ENCODE peak calls at places on chromosomes 16 and 17, in six cellular contexts. I is IMR-90, Y is GM23248, B is aorta, Z is A549, J is GM23338. S is an unnamed sample.

GRCh38 chr16:70551788-70552187 is 28.2 kb downstream of the SF3B3 start:
- DNase-seq in I (peak; percentile 55), Y (no peak), B (no peak), Z (no peak), J (no peak), S (no peak)

GRCh38 chr17:7997186-7997585 is 5.2 kb upstream of the GUCY2D start:
- DNase-seq in I (peak; percentile 36), Y (peak; percentile 61), B (no peak), Z (peak; percentile 67), J (peak; percentile 90), S (peak; percentile 24)

GRCh38 chr17:72334205-72334604 is 213.4 kb downstream of the SOX9 start:
- DNase-seq in I (peak; percentile 89), Y (peak; percentile 92), B (no peak), Z (peak; percentile 22), J (no peak), S (no peak)

GRCh38 chr17:58282442-58282841 is 1.7 kb upstream of the MPO start:
- DNase-seq in I (no peak), Y (no peak), B (no peak), Z (no peak), J (no peak), S (no peak)

GRCh38 chr17:17792551-17793377 is 44.0 kb downstream of the SREBF1 start:
- DNase-seq in I (peak; percentile 73), Y (peak; percentile 53), B (no peak), Z (no peak), J (peak; percentile 69), S (no peak)

GRCh38 chr16:12062343-12063003 is 85.9 kb downstream of the SNX29 start:
- DNase-seq in I (peak; percentile 72), Y (peak; percentile 99), B (peak; percentile 95), Z (no peak), J (no peak), S (no peak)

GRCh38 chr17:57271821-57272220 is 15.5 kb downstream of the MSI2 start:
- DNase-seq in I (no peak), Y (no peak), B (no peak), Z (no peak), J (no peak), S (no peak)

GRCh38 chr17:40450175-40450574 is 6.9 kb downstream of the IGFBP4 start:
- DNase-seq in I (peak; percentile 45), Y (peak; percentile 68), B (no peak), Z (peak; percentile 87), J (peak; percentile 85), S (peak; percentile 74)

GRCh38 chr17:81200695-81201580 is 21.8 kb downstream of the CEP131 start:
- DNase-seq in I (peak; percentile 72), Y (peak; percentile 79), B (peak; percentile 69), Z (peak; percentile 81), J (peak; percentile 73), S (peak; percentile 79)

GRCh38 chr16:11097094-11097781 is 152.9 kb downstream of the CLEC16A start:
- DNase-seq in I (no peak), Y (no peak), B (no peak), Z (no peak), J (no peak), S (no peak)

GRCh38 chr17:31488264-31488981 is 96.9 kb downstream of the RAB11FIP4 start:
- DNase-seq in I (no peak), Y (no peak), B (no peak), Z (no peak), J (peak; percentile 61), S (no peak)

GRCh38 chr16:12497558-12497957 is 306.1 kb downstream of the CPPED1 start:
- DNase-seq in I (no peak), Y (no peak), B (peak; percentile 2), Z (no peak), J (no peak), S (no peak)

GRCh38 chr17:56629450-56630187 is 36.1 kb downstream of the NOG start:
- DNase-seq in I (peak; percentile 37), Y (peak; percentile 59), B (no peak), Z (peak; percentile 45), J (peak; percentile 83), S (peak; percentile 49)

GRCh38 chr17:49848019-49848473 is at the start of gene TAC4:
- DNase-seq in I (no peak), Y (no peak), B (peak; percentile 28), Z (no peak), J (peak; percentile 49), S (peak; percentile 87)

GRCh38 chr16:15502041-15502725 is 67.8 kb downstream of the BMERB1 start:
- DNase-seq in I (peak; percentile 96), Y (peak; percentile 95), B (peak; percentile 53), Z (peak; percentile 95), J (peak; percentile 26), S (no peak)

GRCh38 chr17:66191607-66192377 is at the start of gene CEP112:
- DNase-seq in I (peak; percentile 53), Y (peak; percentile 80), B (peak; percentile 85), Z (peak; percentile 79), J (peak; percentile 96), S (peak; percentile 90)

GRCh38 chr17:7884581-7885356 is 3.8 kb upstream of the CHD3 start:
- DNase-seq in I (no peak), Y (peak; percentile 43), B (no peak), Z (no peak), J (peak; percentile 24), S (no peak)

GRCh38 chr16:50884066-50884860 is 142.4 kb downstream of the CYLD start:
- DNase-seq in I (no peak), Y (no peak), B (no peak), Z (peak; percentile 14), J (peak; percentile 77), S (peak; percentile 45)

GRCh38 chr17:8158267-8159031 is 4.3 kb downstream of the VAMP2 start:
- DNase-seq in I (peak; percentile 87), Y (peak; percentile 92), B (peak; percentile 95), Z (peak; percentile 95), J (peak; percentile 96), S (peak; percentile 80)

GRCh38 chr17:63419949-63420867 is 25.9 kb downstream of the CYB561 start:
- DNase-seq in I (no peak), Y (no peak), B (no peak), Z (no peak), J (no peak), S (no peak)

GRCh38 chr17:39553326-39553945 is 54.3 kb downstream of the NEUROD2 start:
- DNase-seq in I (peak; percentile 60), Y (peak; percentile 84), B (no peak), Z (no peak), J (no peak), S (no peak)

GRCh38 chr16:17343028-17343427 is 127.7 kb downstream of the XYLT1 start:
- DNase-seq in I (no peak), Y (no peak), B (no peak), Z (no peak), J (no peak), S (no peak)

GRCh38 chr16:4846901-4847773 is at the start of the genes GLYR1 and UBN1:
- DNase-seq in I (peak; percentile 95), Y (peak; percentile 100), B (peak; percentile 100), Z (peak; percentile 97), J (peak; percentile 99), S (peak; percentile 97)

GRCh38 chr16:4852221-4852872 is 5.1 kb downstream of the UBN1 start:
- DNase-seq in I (peak; percentile 16), Y (peak; percentile 73), B (no peak), Z (peak; percentile 27), J (no peak), S (no peak)

GRCh38 chr16:4847774-4848587 is 700 bp downstream of the UBN1 start:
- DNase-seq in I (peak; percentile 64), Y (peak; percentile 80), B (peak; percentile 66), Z (peak; percentile 45), J (peak; percentile 55), S (peak; percentile 48)

GRCh38 chr16:4846503-4846900 is 586 bp downstream of the GLYR1 start:
- DNase-seq in I (peak; percentile 55), Y (peak; percentile 87), B (peak; percentile 73), Z (peak; percentile 46), J (peak; percentile 53), S (peak; percentile 52)

DNA sequence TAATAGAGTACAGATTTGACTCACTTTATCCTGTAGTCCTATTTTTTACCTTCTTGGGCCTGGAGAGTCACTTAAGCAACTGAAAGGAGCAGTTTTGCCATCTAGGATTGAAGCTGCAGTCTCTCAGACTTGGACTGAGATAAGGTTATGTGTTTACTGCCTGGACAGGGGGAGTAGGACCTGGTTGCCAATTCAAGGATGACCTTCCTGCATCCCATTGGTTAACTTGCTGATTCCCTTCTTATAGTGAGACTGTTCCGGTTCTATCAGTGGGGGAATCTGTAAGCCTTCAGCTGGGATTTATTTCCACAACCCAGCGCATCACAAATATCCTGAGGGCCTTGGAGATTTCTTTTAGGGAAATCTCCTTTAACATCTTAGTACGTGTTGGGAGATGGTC is 2.9 kb downstream of the UBN1 start:
- DNase-seq in I (peak; percentile 6), Y (peak; percentile 27), B (no peak), Z (no peak), J (no peak), S (no peak)
- H3K4me1 ChIP-seq in I (peaks cover 11% of the 10 kb centered on the region), Y (peaks cover 47% of the 10 kb centered on the region), B (no peaks in the 10 kb centered on the region), Z (peaks cover 50% of the 10 kb centered on the region), J (peaks cover 11% of the 10 kb centered on the region), S (peaks cover 15% of the 10 kb centered on the region)

DNA sequence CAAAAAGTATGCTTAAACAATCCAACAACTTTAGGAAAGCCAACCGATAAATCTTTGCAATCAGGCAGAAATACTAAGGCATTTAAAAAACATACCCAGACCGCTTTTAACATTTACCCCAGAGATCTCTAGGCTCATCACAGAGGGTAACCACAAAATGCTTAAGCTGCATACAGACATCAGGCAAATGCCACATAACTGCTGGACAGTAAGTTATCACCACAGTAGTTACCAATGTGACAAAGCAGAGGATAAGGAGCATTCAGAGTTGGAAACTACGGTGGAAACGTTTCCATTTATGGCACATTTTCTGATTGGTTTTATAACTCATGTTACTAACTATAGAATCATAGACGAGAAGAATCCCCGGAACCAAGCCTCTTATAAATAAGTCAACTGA is 77.5 kb downstream of the KANSL1 start:
- DNase-seq in I (peak; percentile 18), Y (peak; percentile 18), B (no peak), Z (no peak), J (no peak), S (no peak)
- H3K4me1 ChIP-seq in I (peaks cover 8% of the 10 kb centered on the region), Y (peaks cover 6% of the 10 kb centered on the region), B (peaks cover 10% of the 10 kb centered on the region), Z (peaks cover 21% of the 10 kb centered on the region), J (peaks cover 76% of the 10 kb centered on the region), S (peaks cover 7% of the 10 kb centered on the region)

GRCh38 chr17:2366747-2367494 is 29.6 kb downstream of the SGSM2 start:
- DNase-seq in I (no peak), Y (no peak), B (no peak), Z (peak; percentile 44), J (peak; percentile 74), S (no peak)
- H3K4me1 ChIP-seq in I (no peaks in the 10 kb centered on the region), Y (no peaks in the 10 kb centered on the region), B (no peaks in the 10 kb centered on the region), Z (no peaks in the 10 kb centered on the region), J (no peaks in the 10 kb centered on the region), S (no peaks in the 10 kb centered on the region)

DNA sequence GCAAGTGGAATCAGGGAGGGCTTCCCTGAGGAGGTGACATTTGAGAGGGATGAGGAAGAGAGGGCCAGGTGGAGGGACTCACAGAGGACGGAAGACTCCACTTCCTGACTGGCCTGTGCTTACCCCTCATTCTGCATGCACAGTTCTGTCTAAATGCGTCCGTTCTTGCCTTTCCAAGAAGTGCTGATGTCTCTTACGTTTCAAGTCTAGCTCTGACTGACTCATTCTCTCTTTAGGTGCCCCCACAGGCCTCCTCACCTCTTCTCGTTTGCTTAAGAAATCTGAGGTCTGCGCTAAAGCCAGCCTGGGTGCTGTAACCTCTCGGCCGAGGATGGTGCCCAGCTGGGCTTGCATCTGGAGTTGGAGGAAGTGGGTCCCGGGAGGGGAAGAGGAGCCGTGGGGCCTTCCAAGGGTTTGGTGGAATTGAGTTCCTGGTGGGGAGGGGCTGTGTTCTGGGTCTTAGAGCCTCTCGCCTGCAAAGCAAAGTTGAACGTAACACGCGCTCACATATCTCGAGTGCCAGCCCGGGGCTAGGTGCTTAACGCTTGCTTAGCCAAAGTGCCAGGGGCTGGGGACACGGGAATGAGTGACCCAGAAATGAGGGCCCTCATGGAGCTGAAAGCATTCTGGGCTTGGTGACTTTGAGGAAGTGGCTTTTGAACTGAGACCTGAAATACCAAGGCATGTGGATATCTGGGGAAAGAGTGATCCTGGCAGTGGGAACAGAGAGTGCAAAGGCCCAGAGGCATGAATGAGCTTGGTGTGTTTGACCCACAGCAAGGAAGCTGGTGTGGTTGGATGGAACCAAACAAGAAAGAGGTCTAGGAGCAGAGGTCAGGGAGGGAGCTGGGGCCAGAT is 4.9 kb downstream of the IL4R start:
- DNase-seq in I (peak; percentile 48), Y (no peak), B (peak; percentile 80), Z (no peak), J (no peak), S (no peak)
- H3K4me1 ChIP-seq in I (peaks cover 37% of the 10 kb centered on the region), Y (peaks cover 35% of the 10 kb centered on the region), B (no peaks in the 10 kb centered on the region), Z (peaks cover 44% of the 10 kb centered on the region), J (peaks cover 29% of the 10 kb centered on the region), S (peaks cover 28% of the 10 kb centered on the region)

S was measured in Caco-2.